ENCODE peak calls at places on chromosomes 12 and 14, in ten cellular contexts. N is hypothalamus; R is adrenal gland; K is NCI-H1048; W is caudate nucleus; X is erythroblast; H is activated CD4-positive, alpha-beta T cell treated with anti-CD3 and anti-CD28 coated beads, Interleukin-2, amount 10 ng/mL, durations not matched to agents 7 days and 5 days; S is activated T-helper 1 cell treated with Interleukin-2 at 50 U/mL for 16 hours; D is activated CD8-positive, alpha-beta memory T cell treated with anti-CD3 and anti-CD28 coated beads, Interleukin-2, amount 50 U/mL, for 4 hours; P is fibroblast of the aortic adventitia. V is an unnamed sample.
A peak's percentile ranks its signal among the peaks of the same experiment; 100 is the strongest.

GRCh38 chr12:83077037-83077436 is 390.3 kb downstream of the TMTC2 start:
- DNase-seq in P (no peak), X (no peak), K (no peak), R (no peak), D (no peak), N (no peak), H (no peak), W (no peak), S (no peak), V (no peak)

GRCh38 chr12:100566887-100567637 is 6.4 kb upstream of the GAS2L3 start:
- DNase-seq in P (peak; percentile 14), D (no peak), X (no peak), W (no peak), K (no peak), R (peak; percentile 56), N (peak; percentile 34), H (no peak), S (no peak), V (peak; percentile 54)

GRCh38 chr12:112010415-112011344 is 2.3 kb downstream of the TMEM116 start:
- DNase-seq in N (no peak), S (no peak), W (no peak), K (no peak), D (no peak), R (no peak), X (no peak), H (no peak), P (no peak), V (no peak)

GRCh38 chr14:33938131-33938949 is 12.5 kb downstream of the EGLN3 start:
- DNase-seq in N (peak; percentile 49), R (peak; percentile 38), S (no peak), K (no peak), W (no peak), P (no peak), D (no peak), H (no peak), X (peak; percentile 76), V (peak; percentile 86)

GRCh38 chr14:104322531-104323466 is 184.4 kb downstream of the KIF26A start:
- DNase-seq in S (no peak), X (no peak), N (no peak), R (no peak), W (no peak), K (no peak), H (no peak), P (no peak), D (no peak), V (no peak)

GRCh38 chr14:58299665-58300202 is 1.4 kb downstream of the ARID4A start:
- DNase-seq in R (peak; percentile 20), D (no peak), H (peak; percentile 13), S (no peak), P (peak; percentile 18), W (no peak), K (no peak), N (peak; percentile 7), X (peak; percentile 72), V (no peak)

GRCh38 chr14:72631401-72631800 is 262.5 kb downstream of the DPF3 start:
- DNase-seq in N (no peak), K (no peak), X (no peak), D (no peak), H (no peak), S (no peak), W (no peak), P (no peak), R (no peak), V (no peak)

GRCh38 chr12:95116341-95116740 is 42.9 kb upstream of the NR2C1 start:
- DNase-seq in R (no peak), H (no peak), N (no peak), K (no peak), S (no peak), X (no peak), W (no peak), D (no peak), P (no peak), V (no peak)

GRCh38 chr14:104967414-104968152 is 10.6 kb downstream of the AHNAK2 start:
- DNase-seq in X (no peak), N (no peak), S (no peak), D (no peak), W (no peak), H (no peak), P (peak; percentile 45), R (no peak), K (no peak), V (no peak)

GRCh38 chr12:5518584-5519365 is 86.9 kb downstream of the NTF3 start:
- DNase-seq in X (no peak), H (peak; percentile 2), D (no peak), S (no peak), R (no peak), N (no peak), P (no peak), W (no peak), K (no peak), V (no peak)

GRCh38 chr14:54901380-54902142 is 1.1 kb downstream of the GCH1 start:
- DNase-seq in R (peak; percentile 29), N (no peak), H (peak; percentile 27), W (no peak), K (no peak), D (no peak), S (peak; percentile 3), P (no peak), X (no peak), V (peak; percentile 16)

GRCh38 chr12:57517187-57517586 is 3.1 kb downstream of the DDIT3 start:
- DNase-seq in N (no peak), K (no peak), R (peak; percentile 61), P (peak; percentile 64), W (no peak), H (no peak), D (no peak), X (no peak), S (no peak), V (no peak)

GRCh38 chr12:92136883-92137582 is 8.6 kb downstream of the BTG1 start:
- DNase-seq in P (peak; percentile 95), D (no peak), R (no peak), N (no peak), K (no peak), H (no peak), X (peak; percentile 72), S (no peak), W (no peak), V (no peak)

GRCh38 chr12:124277394-124278222 is 17.3 kb upstream of the RFLNA start:
- DNase-seq in N (no peak), K (no peak), S (no peak), W (no peak), H (no peak), R (no peak), D (no peak), P (no peak), X (peak; percentile 8), V (no peak)

GRCh38 chr12:1531654-1532366 is 62.6 kb downstream of the FBXL14 start:
- DNase-seq in R (no peak), H (no peak), S (no peak), X (no peak), W (no peak), P (no peak), K (no peak), D (no peak), N (no peak), V (no peak)

V was measured in mucosa of gallbladder.